ENCODE peak calls at places on chromosomes 2 and 18, in eight cellular contexts. A, V, B, M, X, Q, T and W are unnamed samples.

GRCh38 chr18:50662177-50662576 is 102.3 kb downstream of the MAPK4 start:
- DNase-seq in A (no peak), V (no peak), B (no peak), M (no peak), X (peak; percentile 17), Q (no peak), T (no peak), W (no peak)

GRCh38 chr18:3794537-3795348 is 344.8 kb downstream of the TGIF1 start:
- DNase-seq in A (no peak), V (no peak), B (no peak), M (no peak), X (peak; percentile 16), Q (no peak), T (no peak), W (no peak)

GRCh38 chr2:190910341-190911136 is 29.9 kb downstream of the GLS start:
- DNase-seq in A (peak; percentile 60), V (no peak), B (no peak), M (no peak), X (no peak), Q (no peak), T (no peak), W (no peak)

GRCh38 chr2:107584577-107584976 is 242.1 kb upstream of the RGPD4 start:
- DNase-seq in A (no peak), V (no peak), B (no peak), M (no peak), X (no peak), Q (no peak), T (no peak), W (no peak)

GRCh38 chr2:28664120-28664842 is 87.3 kb upstream of the PPP1CB start:
- DNase-seq in A (no peak), V (no peak), B (peak; percentile 36), M (peak; percentile 74), X (no peak), Q (no peak), T (no peak), W (no peak)

GRCh38 chr2:179311071-179311470 is 46.4 kb upstream of the SESTD1 start:
- DNase-seq in A (no peak), V (no peak), B (no peak), M (no peak), X (no peak), Q (no peak), T (no peak), W (no peak)

GRCh38 chr2:226618875-226619605 is 180.6 kb downstream of the IRS1 start:
- DNase-seq in A (peak; percentile 55), V (no peak), B (no peak), M (no peak), X (no peak), Q (no peak), T (no peak), W (no peak)

GRCh38 chr2:232300894-232301387 is 77.6 kb upstream of the ALPP start:
- DNase-seq in A (peak; percentile 86), V (no peak), B (no peak), M (no peak), X (no peak), Q (no peak), T (no peak), W (no peak)

GRCh38 chr2:151334082-151334815 is 23.1 kb upstream of the TNFAIP6 start:
- DNase-seq in A (peak; percentile 89), V (no peak), B (no peak), M (no peak), X (no peak), Q (no peak), T (no peak), W (no peak)

GRCh38 chr18:42141439-42141838 is 186.4 kb downstream of the PIK3C3 start:
- DNase-seq in A (no peak), V (no peak), B (no peak), M (no peak), X (no peak), Q (no peak), T (no peak), W (no peak)

GRCh38 chr18:7096838-7097237 is 20.8 kb downstream of the LAMA1 start:
- DNase-seq in A (no peak), V (no peak), B (no peak), M (no peak), X (no peak), Q (no peak), T (no peak), W (no peak)

GRCh38 chr2:235855011-235855410 is 313.2 kb downstream of the GBX2 start:
- DNase-seq in A (no peak), V (no peak), B (no peak), M (no peak), X (no peak), Q (no peak), T (no peak), W (no peak)

GRCh38 chr2:9908639-9909038 is 42.9 kb upstream of the GRHL1 start:
- DNase-seq in A (no peak), V (no peak), B (no peak), M (no peak), X (no peak), Q (no peak), T (no peak), W (no peak)

GRCh38 chr2:9914384-9915065 is 37.0 kb upstream of the GRHL1 start:
- DNase-seq in A (peak; percentile 54), V (peak; percentile 11), B (no peak), M (peak; percentile 48), X (no peak), Q (peak; percentile 82), T (no peak), W (no peak)

GRCh38 chr2:9910699-9911098 is 40.8 kb upstream of the GRHL1 start:
- DNase-seq in A (no peak), V (no peak), B (no peak), M (no peak), X (no peak), Q (no peak), T (no peak), W (no peak)

GRCh38 chr2:9909106-9909505 is 42.4 kb upstream of the GRHL1 start:
- DNase-seq in A (no peak), V (no peak), B (no peak), M (no peak), X (no peak), Q (no peak), T (no peak), W (no peak)

DNA sequence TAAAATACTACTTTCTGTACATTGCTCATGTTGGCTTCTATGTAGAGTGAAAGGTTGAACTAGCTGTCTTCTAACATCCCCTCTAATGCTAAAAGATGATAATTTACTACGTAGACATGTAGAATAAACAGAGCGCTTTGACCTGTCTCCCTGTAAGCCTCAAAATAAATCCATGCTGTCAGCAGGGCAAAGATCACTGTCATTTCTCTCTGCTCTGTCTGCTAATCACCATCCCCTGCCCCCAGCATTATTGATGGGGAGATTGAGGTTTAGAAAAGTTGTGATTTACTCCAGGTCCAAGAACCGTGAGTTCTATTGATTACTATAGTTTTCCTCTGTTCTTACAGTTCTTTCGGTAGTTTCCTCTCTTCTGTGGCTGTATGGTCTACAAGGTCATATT is 39.0 kb upstream of the GRHL1 start:
- DNase-seq in A (no peak), V (no peak), B (no peak), M (no peak), X (no peak), Q (no peak), T (no peak), W (no peak)
- H3K27ac ChIP-seq in A (no peak overlapping the region), V (no peak overlapping the region), B (no peak overlapping the region), M (no peak overlapping the region), X (no peak overlapping the region), Q (no peak overlapping the region), T (peak overlapping the region; percentile 51), W (no peak overlapping the region)

DNA sequence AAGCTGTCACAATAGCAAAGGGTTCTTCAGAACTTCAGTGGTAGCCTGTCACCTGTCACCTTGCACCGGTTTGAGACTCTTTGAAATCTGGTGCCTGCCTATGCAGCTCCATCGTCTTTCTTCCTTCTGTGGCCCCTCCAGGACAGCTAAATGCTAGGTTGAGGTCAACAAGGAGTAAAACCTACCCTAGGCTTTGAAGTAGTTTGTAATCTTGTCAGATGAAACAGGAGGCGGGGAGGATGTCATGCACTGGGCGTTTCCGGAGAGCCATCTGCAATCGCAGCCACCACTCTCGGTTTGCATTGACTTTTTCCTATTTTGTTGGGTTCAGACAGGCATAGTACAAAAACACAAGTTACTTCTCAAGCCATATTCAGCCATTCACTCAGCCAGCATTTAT is 116.7 kb downstream of the LPIN1 start:
- DNase-seq in A (no peak), V (no peak), B (no peak), M (no peak), X (no peak), Q (no peak), T (no peak), W (no peak)
- H3K4me3 ChIP-seq in A (no peak overlapping the region), V (no peak overlapping the region), B (no peak overlapping the region), M (no peak overlapping the region), X (no peak overlapping the region), Q (no peak overlapping the region), T (no peak overlapping the region), W (no peak overlapping the region)

GRCh38 chr2:241902357-241902991 is 32.9 kb downstream of the RTP5 start:
- DNase-seq in A (no peak), V (no peak), B (no peak), M (peak; percentile 34), X (no peak), Q (no peak), T (no peak), W (peak; percentile 74)
- H3K27ac ChIP-seq in A (no peak overlapping the region), V (no peak overlapping the region), B (no peak overlapping the region), M (no peak overlapping the region), X (no peak overlapping the region), Q (no peak overlapping the region), T (no peak overlapping the region), W (no peak overlapping the region)

GRCh38 chr2:39179974-39180960 is 59.4 kb upstream of the SOS1 start:
- DNase-seq in A (no peak), V (no peak), B (no peak), M (no peak), X (no peak), Q (no peak), T (no peak), W (no peak)
- H3K4me3 ChIP-seq in A (no peak overlapping the region), V (no peak overlapping the region), B (no peak overlapping the region), M (no peak overlapping the region), X (no peak overlapping the region), Q (no peak overlapping the region), T (no peak overlapping the region), W (no peak overlapping the region)

GRCh38 chr2:159715451-159715850 is 3.1 kb downstream of the MARCHF7 start:
- DNase-seq in A (no peak), V (no peak), B (no peak), M (no peak), X (no peak), Q (no peak), T (no peak), W (no peak)
- H3K27ac ChIP-seq in A (no peak overlapping the region), V (peak overlapping the region; percentile 98), B (no peak overlapping the region), M (no peak overlapping the region), X (no peak overlapping the region), Q (no peak overlapping the region), T (no peak overlapping the region), W (no peak overlapping the region)